ENCODE peak calls at places on chromosomes 4 and X, in six cellular contexts. One of them, this sample, is unnamed.

GRCh38 chr4:54185871-54186270 is 43.2 kb upstream of the PDGFRA start:
- DNase-seq in left ventricle myocardium inferior: no peak
- DNase-seq in BJ: no peak
- DNase-seq in astrocyte of the cerebellum: no peak
- DNase-seq in fibroblast of mammary gland: no peak
- DNase-seq in AG09309: no peak
- DNase-seq in this sample: no peak

GRCh38 chrX:41121766-41122165 is 36.5 kb downstream of the USP9X start:
- DNase-seq in left ventricle myocardium inferior: no peak
- DNase-seq in BJ: no peak
- DNase-seq in astrocyte of the cerebellum: no peak
- DNase-seq in fibroblast of mammary gland: no peak
- DNase-seq in AG09309: no peak
- DNase-seq in this sample: no peak

GRCh38 chrX:10615931-10616780 is 4.2 kb downstream of the MID1 start:
- DNase-seq in left ventricle myocardium inferior: no peak
- DNase-seq in BJ: peak; percentile 37
- DNase-seq in astrocyte of the cerebellum: no peak
- DNase-seq in fibroblast of mammary gland: peak; percentile 67
- DNase-seq in AG09309: no peak
- DNase-seq in this sample: peak; percentile 68

GRCh38 chr4:123832173-123833026 is 435.8 kb downstream of the SPRY1 start:
- DNase-seq in left ventricle myocardium inferior: peak; percentile 46
- DNase-seq in BJ: peak; percentile 97
- DNase-seq in astrocyte of the cerebellum: peak; percentile 99
- DNase-seq in fibroblast of mammary gland: peak; percentile 100
- DNase-seq in AG09309: peak; percentile 99
- DNase-seq in this sample: peak; percentile 99

GRCh38 chr4:138188406-138189084 is 53.6 kb downstream of the SLC7A11 start:
- DNase-seq in left ventricle myocardium inferior: no peak
- DNase-seq in BJ: peak; percentile 7
- DNase-seq in astrocyte of the cerebellum: no peak
- DNase-seq in fibroblast of mammary gland: no peak
- DNase-seq in AG09309: no peak
- DNase-seq in this sample: no peak

GRCh38 chrX:120016068-120016441 is 61.4 kb downstream of the RHOXF2B start:
- DNase-seq in left ventricle myocardium inferior: no peak
- DNase-seq in BJ: no peak
- DNase-seq in astrocyte of the cerebellum: no peak
- DNase-seq in fibroblast of mammary gland: no peak
- DNase-seq in AG09309: no peak
- DNase-seq in this sample: no peak

GRCh38 chrX:150663061-150663460 is 30.1 kb upstream of the MTMR1 start:
- DNase-seq in left ventricle myocardium inferior: no peak
- DNase-seq in BJ: no peak
- DNase-seq in astrocyte of the cerebellum: no peak
- DNase-seq in fibroblast of mammary gland: no peak
- DNase-seq in AG09309: no peak
- DNase-seq in this sample: no peak

GRCh38 chr4:88219099-88219498 is 60.7 kb upstream of the ABCG2 start:
- DNase-seq in left ventricle myocardium inferior: no peak
- DNase-seq in BJ: no peak
- DNase-seq in astrocyte of the cerebellum: peak; percentile 40
- DNase-seq in fibroblast of mammary gland: peak; percentile 61
- DNase-seq in AG09309: peak; percentile 27
- DNase-seq in this sample: peak; percentile 79

GRCh38 chrX:54920610-54921426 is at the start of gene TRO:
- DNase-seq in left ventricle myocardium inferior: no peak
- DNase-seq in BJ: no peak
- DNase-seq in astrocyte of the cerebellum: no peak
- DNase-seq in fibroblast of mammary gland: no peak
- DNase-seq in AG09309: no peak
- DNase-seq in this sample: peak; percentile 2

DNA sequence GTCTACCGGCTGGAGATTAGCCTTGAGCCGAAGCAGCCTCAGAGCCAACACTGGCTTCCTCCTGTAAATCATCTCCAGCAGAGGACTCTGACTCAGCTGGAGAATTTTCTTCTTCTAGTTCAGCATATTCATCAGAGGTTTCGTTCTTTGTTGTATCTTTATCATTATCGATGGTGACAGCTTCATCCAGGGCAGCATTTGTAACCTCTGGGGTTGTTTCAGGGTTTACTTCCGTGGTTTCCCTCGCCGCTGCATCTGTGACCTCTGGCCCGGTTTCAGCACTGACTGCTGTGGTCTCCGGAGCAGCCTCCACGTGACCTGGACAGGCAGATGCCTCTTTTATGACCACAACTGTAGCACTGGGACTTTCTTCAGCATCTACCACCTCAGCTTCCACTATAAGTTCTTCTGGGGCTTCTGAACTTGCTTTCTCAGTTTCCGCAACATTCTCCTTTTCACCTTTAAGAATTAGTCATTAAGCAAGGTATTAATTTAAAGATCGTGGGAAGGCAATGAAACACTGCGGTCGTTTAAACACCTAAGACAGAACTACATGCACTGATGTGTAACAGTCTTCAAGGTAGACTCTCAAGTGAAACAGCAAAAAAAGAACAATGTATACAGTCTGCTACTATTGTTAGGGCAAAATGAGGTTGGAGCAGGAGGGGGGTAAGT is 13.3 kb downstream of the MGARP start:
- DNase-seq in left ventricle myocardium inferior: peak; percentile 76
- DNase-seq in BJ: peak; percentile 75
- DNase-seq in astrocyte of the cerebellum: no peak
- DNase-seq in fibroblast of mammary gland: peak; percentile 85
- DNase-seq in AG09309: peak; percentile 40
- DNase-seq in this sample: peak; percentile 78
- TF ChIP-seq CTCF in left ventricle myocardium inferior: no peak
- TF ChIP-seq CTCF in BJ: no peak
- TF ChIP-seq CTCF in astrocyte of the cerebellum: no peak
- TF ChIP-seq CTCF in fibroblast of mammary gland: no peak
- TF ChIP-seq CTCF in AG09309: no peak
- TF ChIP-seq CTCF in this sample: no peak

GRCh38 chr4:107991945-107992625 is 2.4 kb downstream of the HADH start:
- DNase-seq in left ventricle myocardium inferior: no peak
- DNase-seq in BJ: no peak
- DNase-seq in astrocyte of the cerebellum: no peak
- DNase-seq in fibroblast of mammary gland: peak; percentile 38
- DNase-seq in AG09309: peak; percentile 38
- DNase-seq in this sample: peak; percentile 85
- H3K4me3 ChIP-seq in left ventricle myocardium inferior: peak overlapping the region; percentile 80
- H3K4me3 ChIP-seq in BJ: no peak overlapping the region
- H3K4me3 ChIP-seq in astrocyte of the cerebellum: no peak overlapping the region
- H3K4me3 ChIP-seq in fibroblast of mammary gland: no peak overlapping the region
- H3K4me3 ChIP-seq in AG09309: no peak overlapping the region
- H3K4me3 ChIP-seq in this sample: no peak overlapping the region

GRCh38 chr4:2433609-2434350 is 15.0 kb downstream of the CFAP99 start:
- DNase-seq in left ventricle myocardium inferior: no peak
- DNase-seq in BJ: no peak
- DNase-seq in astrocyte of the cerebellum: no peak
- DNase-seq in fibroblast of mammary gland: no peak
- DNase-seq in AG09309: no peak
- DNase-seq in this sample: no peak

GRCh38 chr4:2434420-2434819 is 15.7 kb downstream of the CFAP99 start:
- DNase-seq in left ventricle myocardium inferior: no peak
- DNase-seq in BJ: no peak
- DNase-seq in astrocyte of the cerebellum: no peak
- DNase-seq in fibroblast of mammary gland: no peak
- DNase-seq in AG09309: no peak
- DNase-seq in this sample: no peak

GRCh38 chr4:2436761-2437474 is 18.2 kb downstream of the CFAP99 start:
- DNase-seq in left ventricle myocardium inferior: no peak
- DNase-seq in BJ: no peak
- DNase-seq in astrocyte of the cerebellum: no peak
- DNase-seq in fibroblast of mammary gland: no peak
- DNase-seq in AG09309: no peak
- DNase-seq in this sample: no peak

GRCh38 chr4:2437475-2438215 is 18.9 kb downstream of the CFAP99 start:
- DNase-seq in left ventricle myocardium inferior: no peak
- DNase-seq in BJ: no peak
- DNase-seq in astrocyte of the cerebellum: no peak
- DNase-seq in fibroblast of mammary gland: no peak
- DNase-seq in AG09309: no peak
- DNase-seq in this sample: no peak

GRCh38 chr4:2436301-2436700 is 17.5 kb downstream of the CFAP99 start:
- DNase-seq in left ventricle myocardium inferior: no peak
- DNase-seq in BJ: no peak
- DNase-seq in astrocyte of the cerebellum: no peak
- DNase-seq in fibroblast of mammary gland: peak; percentile 28
- DNase-seq in AG09309: no peak
- DNase-seq in this sample: no peak
- TF ChIP-seq CTCF in left ventricle myocardium inferior: peak; percentile 42
- TF ChIP-seq CTCF in BJ: peak; percentile 54
- TF ChIP-seq CTCF in astrocyte of the cerebellum: peak; percentile 42
- TF ChIP-seq CTCF in fibroblast of mammary gland: peak; percentile 27
- TF ChIP-seq CTCF in AG09309: peak; percentile 44
- TF ChIP-seq CTCF in this sample: peak; percentile 28

DNA sequence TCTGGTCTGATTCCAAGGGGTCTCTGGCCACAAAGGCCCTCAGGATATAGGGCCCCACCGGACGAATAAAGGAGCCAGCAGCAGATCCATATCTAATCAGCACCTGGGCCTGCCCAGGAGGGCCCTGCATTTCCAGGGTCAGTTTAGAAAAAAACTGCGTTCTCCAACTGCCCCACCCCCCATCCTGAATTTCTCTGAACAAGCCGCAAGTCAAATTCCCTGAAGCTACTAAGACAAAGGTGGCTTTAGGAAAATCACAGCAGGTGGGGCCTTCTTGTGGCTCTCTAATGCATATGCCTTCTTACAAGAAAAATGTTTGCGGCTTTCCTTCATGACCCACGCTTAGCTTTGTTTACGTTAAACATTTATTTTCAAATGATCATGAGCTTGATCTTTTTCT is 76.6 kb downstream of the MBNL3 start:
- DNase-seq in left ventricle myocardium inferior: no peak
- DNase-seq in BJ: no peak
- DNase-seq in astrocyte of the cerebellum: peak; percentile 75
- DNase-seq in fibroblast of mammary gland: no peak
- DNase-seq in AG09309: no peak
- DNase-seq in this sample: no peak
- H3K4me3 ChIP-seq in left ventricle myocardium inferior: no peak overlapping the region
- H3K4me3 ChIP-seq in BJ: no peak overlapping the region
- H3K4me3 ChIP-seq in astrocyte of the cerebellum: no peak overlapping the region
- H3K4me3 ChIP-seq in fibroblast of mammary gland: no peak overlapping the region
- H3K4me3 ChIP-seq in AG09309: no peak overlapping the region
- H3K4me3 ChIP-seq in this sample: no peak overlapping the region

GRCh38 chr4:102794999-102795398 is 32.4 kb downstream of the UBE2D3 start:
- DNase-seq in left ventricle myocardium inferior: no peak
- DNase-seq in BJ: no peak
- DNase-seq in astrocyte of the cerebellum: no peak
- DNase-seq in fibroblast of mammary gland: no peak
- DNase-seq in AG09309: no peak
- DNase-seq in this sample: no peak
- TF ChIP-seq CTCF in left ventricle myocardium inferior: no peak
- TF ChIP-seq CTCF in BJ: no peak
- TF ChIP-seq CTCF in astrocyte of the cerebellum: no peak
- TF ChIP-seq CTCF in fibroblast of mammary gland: no peak
- TF ChIP-seq CTCF in AG09309: no peak
- TF ChIP-seq CTCF in this sample: no peak

GRCh38 chr4:126738527-126738923 is 894.2 kb upstream of the INTU start:
- DNase-seq in left ventricle myocardium inferior: no peak
- DNase-seq in BJ: no peak
- DNase-seq in astrocyte of the cerebellum: no peak
- DNase-seq in fibroblast of mammary gland: no peak
- DNase-seq in AG09309: no peak
- DNase-seq in this sample: no peak

GRCh38 chr4:126737899-126738526 is 894.7 kb upstream of the INTU start:
- DNase-seq in left ventricle myocardium inferior: no peak
- DNase-seq in BJ: no peak
- DNase-seq in astrocyte of the cerebellum: no peak
- DNase-seq in fibroblast of mammary gland: no peak
- DNase-seq in AG09309: no peak
- DNase-seq in this sample: no peak

GRCh38 chr4:126734465-126734864 is 898.3 kb upstream of the INTU start:
- DNase-seq in left ventricle myocardium inferior: no peak
- DNase-seq in BJ: no peak
- DNase-seq in astrocyte of the cerebellum: no peak
- DNase-seq in fibroblast of mammary gland: no peak
- DNase-seq in AG09309: no peak
- DNase-seq in this sample: no peak

GRCh38 chr4:126735294-126736132 is 897.2 kb upstream of the INTU start:
- DNase-seq in left ventricle myocardium inferior: no peak
- DNase-seq in BJ: no peak
- DNase-seq in astrocyte of the cerebellum: no peak
- DNase-seq in fibroblast of mammary gland: no peak
- DNase-seq in AG09309: no peak
- DNase-seq in this sample: no peak

DNA sequence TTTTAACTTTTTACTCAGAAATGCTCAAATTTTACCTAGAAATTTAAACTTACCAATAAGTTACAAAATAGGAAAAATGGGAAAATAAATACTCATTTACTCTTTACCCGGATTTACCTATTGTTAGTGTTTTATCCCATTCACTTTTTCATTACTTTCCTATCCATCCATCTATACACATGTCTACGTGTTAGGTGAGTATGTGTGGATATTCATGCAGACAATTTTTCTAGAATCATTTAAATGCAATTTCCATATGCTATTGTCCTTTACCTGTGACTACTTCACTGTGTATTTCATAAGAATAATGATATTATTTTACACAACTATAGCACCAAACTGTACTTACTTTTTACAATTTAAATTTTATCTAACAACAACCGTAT is 896.6 kb upstream of the INTU start:
- DNase-seq in left ventricle myocardium inferior: no peak
- DNase-seq in BJ: no peak
- DNase-seq in astrocyte of the cerebellum: no peak
- DNase-seq in fibroblast of mammary gland: no peak
- DNase-seq in AG09309: no peak
- DNase-seq in this sample: no peak
- H3K4me3 ChIP-seq in left ventricle myocardium inferior: no peak overlapping the region
- H3K4me3 ChIP-seq in BJ: no peak overlapping the region
- H3K4me3 ChIP-seq in astrocyte of the cerebellum: no peak overlapping the region
- H3K4me3 ChIP-seq in fibroblast of mammary gland: no peak overlapping the region
- H3K4me3 ChIP-seq in AG09309: no peak overlapping the region
- H3K4me3 ChIP-seq in this sample: no peak overlapping the region

GRCh38 chrX:2967998-2968909 is 38.1 kb upstream of the ARSH start:
- DNase-seq in left ventricle myocardium inferior: no peak
- DNase-seq in BJ: no peak
- DNase-seq in astrocyte of the cerebellum: peak; percentile 53
- DNase-seq in fibroblast of mammary gland: peak; percentile 55
- DNase-seq in AG09309: no peak
- DNase-seq in this sample: peak; percentile 43
- TF ChIP-seq CTCF in left ventricle myocardium inferior: no peak
- TF ChIP-seq CTCF in BJ: no peak
- TF ChIP-seq CTCF in astrocyte of the cerebellum: no peak
- TF ChIP-seq CTCF in fibroblast of mammary gland: no peak
- TF ChIP-seq CTCF in AG09309: no peak
- TF ChIP-seq CTCF in this sample: no peak

GRCh38 chr4:87068591-87069021 is 133.8 kb downstream of the AFF1 start:
- DNase-seq in left ventricle myocardium inferior: no peak
- DNase-seq in BJ: no peak
- DNase-seq in astrocyte of the cerebellum: no peak
- DNase-seq in fibroblast of mammary gland: no peak
- DNase-seq in AG09309: no peak
- DNase-seq in this sample: no peak
- H3K4me3 ChIP-seq in left ventricle myocardium inferior: peak overlapping the region; percentile 39
- H3K4me3 ChIP-seq in BJ: no peak overlapping the region
- H3K4me3 ChIP-seq in astrocyte of the cerebellum: no peak overlapping the region
- H3K4me3 ChIP-seq in fibroblast of mammary gland: no peak overlapping the region
- H3K4me3 ChIP-seq in AG09309: no peak overlapping the region
- H3K4me3 ChIP-seq in this sample: no peak overlapping the region

GRCh38 chr4:169005453-169006099 is 4.5 kb downstream of the CBR4 start:
- DNase-seq in left ventricle myocardium inferior: no peak
- DNase-seq in BJ: no peak
- DNase-seq in astrocyte of the cerebellum: no peak
- DNase-seq in fibroblast of mammary gland: peak; percentile 41
- DNase-seq in AG09309: no peak
- DNase-seq in this sample: peak; percentile 59
- TF ChIP-seq CTCF in left ventricle myocardium inferior: peak; percentile 39
- TF ChIP-seq CTCF in BJ: peak; percentile 36
- TF ChIP-seq CTCF in astrocyte of the cerebellum: peak; percentile 31
- TF ChIP-seq CTCF in fibroblast of mammary gland: peak; percentile 49
- TF ChIP-seq CTCF in AG09309: peak; percentile 39
- TF ChIP-seq CTCF in this sample: peak; percentile 56

This sample was measured in fibroblast of the aortic adventitia.